ENCODE peak calls at places on chromosomes 1 and 21, in ten cellular contexts. V is transverse colon; N is left lung; H is psoas muscle; T is prostate gland; Z is NT2/D1; O is astrocyte; X is dorsolateral prefrontal cortex; R is CD8-positive, alpha-beta T cell; J is adrenal gland. C is an unnamed sample. For H3K27me3, the result is how much of the 10 kb centered on the place peaks cover.

GRCh38 chr1:28860332-28861073 is 48.5 kb downstream of the OPRD1 start:
- DNase-seq in J (no peak), H (no peak), N (no peak), R (no peak), O (peak), Z (no peak), X (peak), V (peak), T (no peak), C (no peak)

GRCh38 chr1:204398197-204399125 is 13.2 kb downstream of the PPP1R15B start:
- DNase-seq in X (peak), R (peak), H (peak), T (peak), V (peak), Z (peak), N (no peak), O (peak), J (peak), C (peak)

GRCh38 chr1:83029916-83030315 is 969.0 kb downstream of the TTLL7 start:
- DNase-seq in H (no peak), V (no peak), J (no peak), R (no peak), N (no peak), X (no peak), T (no peak), Z (no peak), O (peak), C (no peak)

GRCh38 chr1:175891783-175892309 is 148.5 kb upstream of the TNR start:
- DNase-seq in O (no peak), R (no peak), H (no peak), Z (no peak), N (no peak), X (no peak), V (no peak), T (no peak), J (no peak), C (no peak)

GRCh38 chr1:220908757-220909156 is 29.5 kb downstream of the HLX start:
- DNase-seq in X (no peak), R (no peak), O (no peak), Z (no peak), N (no peak), J (no peak), V (no peak), H (no peak), T (no peak), C (no peak)

GRCh38 chr1:198153804-198154203 is 3.0 kb upstream of the NEK7 start:
- DNase-seq in T (no peak), Z (no peak), V (no peak), R (no peak), X (no peak), N (no peak), H (no peak), J (no peak), O (peak), C (no peak)

GRCh38 chr21:26948194-26948593 is 18.7 kb downstream of the ADAMTS5 start:
- DNase-seq in J (no peak), X (no peak), T (no peak), V (no peak), R (no peak), O (no peak), H (no peak), Z (no peak), N (no peak), C (no peak)

GRCh38 chr1:172870901-172871606 is 179.7 kb downstream of the TNFSF18 start:
- DNase-seq in Z (no peak), O (no peak), X (no peak), N (no peak), V (no peak), J (no peak), T (no peak), R (no peak), H (no peak), C (no peak)

GRCh38 chr1:36339215-36339614 is 15.8 kb upstream of the EVA1B start:
- DNase-seq in V (no peak), J (no peak), R (no peak), N (no peak), O (no peak), X (no peak), H (peak), T (no peak), Z (no peak), C (no peak)

GRCh38 chr1:223144431-223144830 is 1.4 kb upstream of the TLR5 start:
- DNase-seq in N (no peak), Z (no peak), T (no peak), H (no peak), X (no peak), O (no peak), J (no peak), R (no peak), V (no peak), C (no peak)

GRCh38 chr1:108847464-108847863 is 9.4 kb downstream of the AKNAD1 start:
- DNase-seq in Z (no peak), T (no peak), X (peak), O (no peak), H (no peak), R (no peak), N (no peak), V (no peak), J (no peak), C (no peak)

GRCh38 chr1:99867682-99868081 is 17.5 kb downstream of the AGL start:
- DNase-seq in H (no peak), O (no peak), R (no peak), X (no peak), J (no peak), Z (no peak), V (no peak), T (no peak), N (no peak), C (no peak)

GRCh38 chr1:227921461-227922185 is 26.1 kb downstream of the WNT9A start:
- DNase-seq in T (no peak), N (peak), J (no peak), R (no peak), V (no peak), X (no peak), H (no peak), O (no peak), Z (no peak), C (no peak)

GRCh38 chr1:205613854-205614412 is 17.9 kb downstream of the ELK4 start:
- DNase-seq in V (no peak), X (no peak), J (no peak), H (no peak), O (no peak), N (no peak), T (no peak), Z (no peak), R (no peak), C (no peak)

GRCh38 chr1:21774835-21775541 is 8.0 kb downstream of the USP48 start:
- DNase-seq in X (no peak), H (no peak), J (no peak), N (no peak), V (no peak), O (no peak), R (no peak), Z (no peak), T (no peak), C (no peak)

GRCh38 chr21:45365608-45366241 is 39.2 kb upstream of the COL18A1 start:
- DNase-seq in O (peak), R (no peak), Z (peak), J (no peak), T (no peak), V (no peak), N (peak), H (peak), X (no peak), C (peak)

GRCh38 chr1:15550573-15550972 is 23.9 kb downstream of the DNAJC16 start:
- DNase-seq in V (no peak), T (no peak), O (no peak), Z (no peak), J (no peak), N (no peak), R (no peak), X (no peak), H (no peak), C (no peak)

GRCh38 chr1:18373882-18374493 is 106.7 kb upstream of the KLHDC7A start:
- DNase-seq in H (no peak), X (peak), Z (peak), T (no peak), O (no peak), N (no peak), J (no peak), R (no peak), V (peak), C (peak)

GRCh38 chr1:17831619-17832018 is 76.5 kb downstream of the ACTL8 start:
- DNase-seq in O (peak), H (no peak), T (no peak), N (no peak), V (no peak), Z (peak), R (no peak), J (peak), X (no peak), C (peak)

GRCh38 chr1:214281902-214282695 is 1.1 kb downstream of the SMYD2 start:
- DNase-seq in O (peak), X (no peak), Z (no peak), H (peak), J (peak), N (no peak), V (peak), R (no peak), T (no peak), C (peak)

GRCh38 chr1:152043870-152044269 is 7.1 kb upstream of the S100A11 start:
- DNase-seq in Z (no peak), X (no peak), R (no peak), N (no peak), O (no peak), J (no peak), H (no peak), T (no peak), V (no peak), C (no peak)

GRCh38 chr1:234222561-234223280 is 150.5 kb upstream of the COA6 start:
- DNase-seq in O (no peak), X (no peak), H (no peak), T (no peak), Z (no peak), N (no peak), V (no peak), R (no peak), J (no peak), C (no peak)

GRCh38 chr1:110477445-110477957 is 26.6 kb downstream of the PROK1 start:
- DNase-seq in H (no peak), O (no peak), X (no peak), T (no peak), V (no peak), R (no peak), Z (no peak), J (peak), N (no peak), C (no peak)

GRCh38 chr1:71448444-71448843 is 367.6 kb upstream of the ZRANB2 start:
- DNase-seq in R (no peak), X (no peak), J (no peak), Z (no peak), N (no peak), V (no peak), H (no peak), O (no peak), T (no peak), C (no peak)

GRCh38 chr1:50605186-50605875 is 182.1 kb upstream of the DMRTA2 start:
- DNase-seq in H (no peak), V (peak), R (no peak), O (peak), X (no peak), N (no peak), T (peak), J (no peak), Z (peak), C (peak)

GRCh38 chr1:47963568-47963973 is 33.6 kb downstream of the TRABD2B start:
- DNase-seq in J (peak), V (no peak), X (no peak), H (no peak), O (no peak), T (peak), N (no peak), R (no peak), Z (no peak), C (no peak)

GRCh38 chr21:40049031-40049958 is 182.1 kb downstream of the PCP4 start:
- DNase-seq in H (no peak), X (no peak), Z (no peak), J (peak), R (no peak), O (peak), T (no peak), V (peak), N (no peak), C (peak)

GRCh38 chr1:76238094-76238551 is 163.6 kb downstream of the ST6GALNAC3 start:
- DNase-seq in J (peak), T (no peak), H (no peak), Z (no peak), O (peak), R (no peak), X (no peak), N (no peak), V (no peak), C (no peak)

GRCh38 chr1:217040696-217041095 is 317.5 kb upstream of the ESRRG start:
- DNase-seq in Z (no peak), N (no peak), O (peak), J (no peak), T (no peak), R (no peak), X (no peak), H (no peak), V (no peak), C (no peak)

GRCh38 chr21:14095021-14095420 is 115.7 kb downstream of the LIPI start:
- DNase-seq in X (no peak), Z (no peak), T (no peak), R (no peak), H (no peak), V (no peak), J (no peak), O (no peak), N (no peak), C (no peak)

GRCh38 chr1:233090706-233091494 is 140.5 kb downstream of the NTPCR start:
- DNase-seq in N (no peak), O (no peak), X (no peak), H (no peak), J (no peak), V (no peak), Z (no peak), T (no peak), R (no peak), C (no peak)

GRCh38 chr1:203764105-203765028 is 616 bp upstream of the LAX1 start:
- DNase-seq in X (no peak), V (no peak), J (no peak), T (no peak), Z (no peak), H (no peak), R (no peak), O (no peak), N (no peak), C (no peak)

GRCh38 chr21:28127390-28127789 is 865.3 kb downstream of the LTN1 start:
- DNase-seq in N (no peak), J (no peak), O (peak), H (no peak), V (no peak), R (no peak), Z (no peak), X (no peak), T (no peak), C (no peak)

GRCh38 chr21:42063206-42063577 is 7.9 kb upstream of the UMODL1 start:
- DNase-seq in Z (no peak), R (peak), T (no peak), V (peak), H (no peak), X (no peak), J (peak), O (no peak), N (no peak), C (no peak)
- H3K27me3 ChIP-seq in Z (under half), R (under half), T (under half), V (under half), H (under half), X (under half), J (under half), O (under half), N (under half), C (under half)

DNA sequence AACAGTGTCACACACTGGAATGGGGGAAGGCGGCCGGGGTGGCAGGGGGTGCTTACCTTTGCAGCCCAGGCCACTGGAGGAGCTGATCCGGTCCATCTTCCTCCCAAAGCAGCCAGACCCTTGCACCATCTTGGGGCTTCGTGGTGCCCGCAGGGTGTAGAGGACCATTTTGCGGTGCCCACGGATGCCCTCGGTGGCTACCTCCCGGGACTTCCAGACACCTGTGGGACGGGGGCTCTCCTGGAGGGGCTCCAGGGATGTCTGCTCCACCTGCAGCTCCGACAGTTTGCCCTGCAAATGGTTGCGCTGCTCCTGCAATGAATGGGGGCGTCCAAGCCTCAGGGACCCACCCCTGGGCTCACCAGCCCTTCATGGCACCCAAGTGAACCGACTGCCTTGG is 587 bp downstream of the NPPB start:
- DNase-seq in Z (no peak), V (no peak), R (no peak), X (no peak), J (no peak), T (no peak), O (no peak), H (no peak), N (no peak), C (no peak)
- H3K27me3 ChIP-seq in Z (under half), V (half or more), R (under half), X (under half), J (under half), T (under half), O (under half), H (under half), N (half or more), C (under half)

GRCh38 chr1:156654700-156655099 is 12.8 kb downstream of the BCAN start:
- DNase-seq in N (no peak), Z (no peak), J (no peak), O (no peak), R (no peak), V (no peak), T (no peak), H (no peak), X (no peak), C (no peak)
- H3K27me3 ChIP-seq in N (half or more), Z (under half), J (under half), O (under half), R (under half), V (under half), T (under half), H (under half), X (under half), C (under half)

GRCh38 chr1:181638004-181638403 is 154.7 kb downstream of the CACNA1E start:
- DNase-seq in R (no peak), H (no peak), Z (no peak), V (no peak), T (no peak), O (no peak), J (no peak), X (no peak), N (no peak), C (no peak)

GRCh38 chr1:181646723-181647122 is 163.4 kb downstream of the CACNA1E start:
- DNase-seq in O (no peak), V (no peak), J (no peak), Z (no peak), R (no peak), N (no peak), X (no peak), H (no peak), T (no peak), C (no peak)

GRCh38 chr1:181645171-181645570 is 161.9 kb downstream of the CACNA1E start:
- DNase-seq in R (no peak), N (no peak), O (no peak), V (no peak), J (no peak), X (no peak), H (no peak), Z (no peak), T (no peak), C (no peak)

GRCh38 chr1:181643631-181644030 is 160.3 kb downstream of the CACNA1E start:
- DNase-seq in Z (no peak), X (no peak), O (no peak), H (no peak), V (no peak), J (no peak), T (no peak), N (no peak), R (no peak), C (no peak)

DNA sequence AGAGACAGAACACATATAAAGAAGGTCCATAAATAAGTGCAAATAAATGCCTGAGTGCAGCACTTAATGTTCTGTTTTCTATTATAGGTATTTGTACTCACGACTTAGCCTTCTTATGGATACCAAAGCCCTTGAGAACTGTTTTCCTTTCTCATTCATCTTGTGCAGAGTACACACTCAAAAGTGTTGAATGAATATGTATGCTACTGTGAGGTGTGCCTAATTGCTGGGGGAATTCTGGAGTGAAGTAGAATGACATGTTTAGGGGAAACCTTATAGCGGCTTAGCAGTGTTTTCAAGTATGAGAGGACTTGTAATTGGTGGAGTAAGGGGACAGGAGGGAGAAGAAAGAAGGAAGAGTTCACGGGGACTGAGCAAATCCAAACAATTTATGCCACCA is 157.6 kb downstream of the CACNA1E start:
- DNase-seq in X (no peak), V (no peak), N (no peak), Z (no peak), T (no peak), O (no peak), J (no peak), H (no peak), R (no peak), C (no peak)
- H3K27me3 ChIP-seq in X (under half), V (under half), N (under half), Z (under half), T (under half), O (under half), J (under half), H (under half), R (under half), C (under half)